ENCODE peak calls at places on chromosomes 4 and X, in four cellular contexts. G is endothelial cell, X is neural progenitor cell, R is fibroblast of lung. L is an unnamed sample.

GRCh38 chrX:153934473-153935325 is at the start of gene NAA10:
- DNase-seq in G (peak; percentile 64), X (peak; percentile 89), R (peak; percentile 56), L (peak; percentile 73)

GRCh38 chr4:7506119-7506518 is 71.4 kb upstream of the PSAPL1 start:
- DNase-seq in G (no peak), X (no peak), R (no peak), L (no peak)

GRCh38 chrX:141989802-141990201 is 86.1 kb downstream of the MAGEC1 start:
- DNase-seq in G (no peak), X (no peak), R (peak; percentile 60), L (no peak)

GRCh38 chr4:94610140-94610539 is 147.6 kb upstream of the BMPR1B start:
- DNase-seq in G (no peak), X (no peak), R (no peak), L (no peak)

GRCh38 chr4:188139671-188140070 is 430 bp downstream of the TRIML1 start:
- DNase-seq in G (no peak), X (no peak), R (no peak), L (no peak)

GRCh38 chrX:67619253-67619652 is 75.4 kb downstream of the AR start:
- DNase-seq in G (no peak), X (no peak), R (peak; percentile 61), L (no peak)

GRCh38 chrX:43566170-43566569 is 89.9 kb upstream of the MAOA start:
- DNase-seq in G (no peak), X (no peak), R (no peak), L (no peak)

GRCh38 chr4:76055005-76055404 is 19.1 kb upstream of the CXCL11 start:
- DNase-seq in G (no peak), X (no peak), R (no peak), L (no peak)

GRCh38 chrX:72576161-72576896 is 3.7 kb upstream of the HDAC8 start:
- DNase-seq in G (no peak), X (no peak), R (peak; percentile 76), L (no peak)

GRCh38 chr4:60020389-60020788 is 1179.7 kb upstream of the ADGRL3 start:
- DNase-seq in G (no peak), X (no peak), R (no peak), L (peak; percentile 36)

GRCh38 chr4:153792007-153792892 is 3.4 kb upstream of the SFRP2 start:
- DNase-seq in G (peak; percentile 82), X (peak; percentile 90), R (peak; percentile 47), L (peak; percentile 86)

GRCh38 chr4:140140566-140140965 is 13.4 kb downstream of the MAML3 start:
- DNase-seq in G (no peak), X (no peak), R (no peak), L (no peak)

GRCh38 chrX:141668371-141668770 is 30.2 kb downstream of the SPANXD start:
- DNase-seq in G (no peak), X (no peak), R (no peak), L (no peak)

GRCh38 chrX:9846631-9847030 is 60.4 kb downstream of the SHROOM2 start:
- DNase-seq in G (no peak), X (no peak), R (no peak), L (no peak)

GRCh38 chr4:90030953-90031352 is 96.2 kb upstream of the CCSER1 start:
- DNase-seq in G (no peak), X (peak; percentile 40), R (no peak), L (no peak)

GRCh38 chrX:2283111-2283847 is 217.5 kb downstream of the DHRSX start:
- DNase-seq in G (no peak), X (no peak), R (no peak), L (no peak)

GRCh38 chr4:127505203-127505602 is 127.6 kb upstream of the INTU start:
- DNase-seq in G (no peak), X (no peak), R (peak; percentile 91), L (no peak)

GRCh38 chr4:87068591-87069021 is 133.8 kb downstream of the AFF1 start:
- DNase-seq in G (no peak), X (no peak), R (peak; percentile 63), L (no peak)

GRCh38 chr4:114026447-114026846 is 47.0 kb upstream of the ARSJ start:
- DNase-seq in G (no peak), X (no peak), R (no peak), L (no peak)

DNA sequence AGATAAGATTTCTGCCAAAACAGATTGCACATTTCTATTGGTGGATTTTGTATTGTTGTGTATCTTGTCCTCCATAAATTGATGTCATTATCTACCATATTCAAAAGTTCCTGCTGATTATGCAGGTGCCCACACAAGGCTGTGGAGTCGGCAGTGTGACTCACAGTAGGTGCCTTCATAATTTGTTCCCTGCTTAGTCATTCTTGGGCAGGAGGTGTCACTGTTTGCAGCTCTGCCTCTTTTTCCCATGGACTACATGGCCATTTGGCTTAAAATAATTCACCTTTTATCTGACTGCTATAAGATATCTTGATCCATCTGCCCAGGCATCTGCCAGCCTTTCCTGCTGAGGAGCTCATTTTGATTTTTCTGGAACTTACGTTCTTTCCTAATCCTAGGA is 33.6 kb upstream of the ENPEP start:
- DNase-seq in G (no peak), X (no peak), R (no peak), L (no peak)
- TF ChIP-seq CTCF in G (no peak), X (no peak), R (no peak), L (no peak)

DNA sequence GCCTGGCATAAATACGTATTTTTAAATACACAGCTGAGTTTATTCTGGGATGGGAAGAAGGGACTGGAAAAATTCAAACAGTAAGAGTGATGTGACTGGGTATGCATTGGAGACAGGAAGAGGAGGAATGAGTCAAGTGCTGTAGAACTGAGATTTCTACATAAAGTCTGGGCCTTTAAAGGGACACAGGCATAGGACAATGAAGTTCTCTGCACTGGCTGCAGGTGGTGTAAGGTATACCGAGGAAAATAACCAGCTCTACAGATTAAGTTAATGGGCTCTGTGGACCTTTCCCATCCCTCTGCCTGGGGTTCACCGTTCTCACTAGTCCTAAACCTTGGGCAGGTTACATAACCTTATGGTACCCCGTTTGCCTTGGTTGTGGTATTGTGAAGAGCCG is 68.7 kb downstream of the DHX15 start:
- DNase-seq in G (no peak), X (no peak), R (no peak), L (no peak)
- TF ChIP-seq CTCF in G (no peak), X (no peak), R (no peak), L (no peak)

GRCh38 chrX:56797966-56798711 is 69.1 kb downstream of the NBDY start:
- DNase-seq in G (no peak), X (no peak), R (peak; percentile 28), L (no peak)
- TF ChIP-seq CTCF in G (no peak), X (no peak), R (no peak), L (no peak)

DNA sequence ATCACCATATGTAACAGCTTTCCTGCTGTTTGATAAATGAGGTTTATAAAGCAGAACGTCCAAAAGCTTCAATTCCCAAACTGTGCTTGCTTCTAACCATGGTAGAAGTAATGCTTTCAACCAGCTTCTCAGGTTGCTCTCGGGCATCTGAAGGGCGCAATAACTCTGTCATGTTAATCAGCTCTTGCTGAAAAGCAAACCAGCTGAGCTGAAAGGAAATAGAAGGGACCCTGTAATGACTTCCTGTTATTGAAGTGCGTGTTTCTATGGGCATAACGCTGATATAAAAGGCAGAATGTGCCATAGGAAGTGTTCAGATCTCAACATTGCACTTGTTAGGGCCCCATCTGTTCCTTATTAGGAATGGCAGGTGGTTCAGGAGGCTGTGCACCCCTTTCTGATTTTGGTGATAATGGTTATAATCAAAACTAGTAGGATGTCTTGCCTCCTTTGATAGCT is 21.2 kb downstream of the HERC3 start:
- DNase-seq in G (no peak), X (no peak), R (no peak), L (no peak)
- TF ChIP-seq CTCF in G (no peak), X (no peak), R (no peak), L (no peak)

GRCh38 chr4:106502106-106502699 is 133.6 kb upstream of the GIMD1 start:
- DNase-seq in G (peak; percentile 73), X (peak; percentile 84), R (peak; percentile 62), L (peak; percentile 67)
- TF ChIP-seq CTCF in G (peak; percentile 55), X (peak; percentile 80), R (peak; percentile 83), L (peak; percentile 66)

GRCh38 chr4:112736718-112737135 is 99.8 kb downstream of the LARP7 start:
- DNase-seq in G (no peak), X (no peak), R (no peak), L (no peak)
- TF ChIP-seq CTCF in G (no peak), X (no peak), R (no peak), L (no peak)

L was measured in nephron progenitor cell.